ENCODE peak calls at places on chromosomes 13 and 19, in six cellular contexts. L, Y, Z, J, G and I are unnamed samples.

GRCh38 chr19:1243768-1244692 is 2.5 kb downstream of the ATP5F1D start:
- DNase-seq in L (peak), Y (peak), Z (peak), J (peak), G (peak), I (peak)

GRCh38 chr13:112626124-112626523 is 38.2 kb upstream of the TUBGCP3 start:
- DNase-seq in L (no peak), Y (no peak), Z (no peak), J (no peak), G (no peak), I (no peak)

GRCh38 chr19:54178581-54179261 is 5.8 kb upstream of the TMC4 start:
- DNase-seq in L (no peak), Y (no peak), Z (no peak), J (no peak), G (no peak), I (no peak)

GRCh38 chr19:46515879-46516350 is 20.2 kb upstream of the PNMA8B start:
- DNase-seq in L (peak), Y (no peak), Z (no peak), J (peak), G (peak), I (no peak)

GRCh38 chr13:37107868-37108267 is 2.4 kb upstream of the CSNK1A1L start:
- DNase-seq in L (no peak), Y (no peak), Z (no peak), J (peak), G (no peak), I (no peak)

GRCh38 chr13:64083396-64083795 is 2667.7 kb upstream of the PCDH20 start:
- DNase-seq in L (no peak), Y (no peak), Z (no peak), J (no peak), G (peak), I (no peak)

GRCh38 chr13:51315658-51316057 is 23.8 kb upstream of the SERPINE3 start:
- DNase-seq in L (no peak), Y (no peak), Z (no peak), J (no peak), G (no peak), I (no peak)

GRCh38 chr13:50170447-50171037 is 155.3 kb downstream of the KCNRG start:
- DNase-seq in L (no peak), Y (no peak), Z (no peak), J (peak), G (peak), I (no peak)